ENCODE peak calls at places on chromosomes 12 and 14, in eight cellular contexts. Z is IMR-90; J is OCI-LY7; P is CD4-positive, CD25-positive, alpha-beta regulatory T cell; N is prostate gland; L is pancreas; W is GM06990; M is heart right ventricle. F is an unnamed sample. For H3K36me3, the result is how much of the 10 kb centered on the place peaks cover.

GRCh38 chr14:22427771-22428228 is 161.2 kb downstream of the DAD1 start:
- DNase-seq in Z (peak), J (no peak), N (peak), L (no peak), W (no peak), P (no peak), M (no peak), F (peak)

GRCh38 chr14:92472860-92473259 is 40.7 kb upstream of the RIN3 start:
- DNase-seq in L (no peak), P (no peak), W (no peak), N (no peak), M (peak), J (no peak), Z (no peak), F (no peak)

GRCh38 chr12:64461634-64462414 is 9.9 kb downstream of the TBK1 start:
- DNase-seq in M (no peak), Z (peak), J (no peak), W (no peak), P (no peak), L (no peak), N (no peak), F (peak)

GRCh38 chr12:50088577-50089335 is 3.6 kb downstream of the SMARCD1 start:
- DNase-seq in N (peak), W (no peak), Z (peak), L (peak), M (peak), P (peak), J (peak), F (no peak)

GRCh38 chr14:105525861-105526780 is at the start of gene TMEM121:
- DNase-seq in J (no peak), L (no peak), M (no peak), W (no peak), P (no peak), N (no peak), Z (no peak), F (no peak)

GRCh38 chr14:102949062-102949800 is 26.8 kb downstream of the AMN start:
- DNase-seq in W (no peak), P (peak), M (no peak), L (no peak), Z (peak), N (no peak), J (peak), F (peak)

GRCh38 chr12:132064641-132065040 is 79.5 kb downstream of the DDX51 start:
- DNase-seq in J (peak), L (no peak), M (no peak), N (no peak), P (no peak), Z (no peak), W (no peak), F (no peak)

GRCh38 chr14:97707603-97708002 is 910.4 kb downstream of the VRK1 start:
- DNase-seq in M (no peak), W (peak), L (no peak), J (no peak), N (no peak), Z (no peak), P (peak), F (no peak)

GRCh38 chr14:104443391-104444158 is 136.0 kb upstream of the C14orf180 start:
- DNase-seq in L (no peak), J (no peak), N (no peak), W (no peak), M (no peak), Z (no peak), P (no peak), F (no peak)

GRCh38 chr14:39102265-39102968 is 618 bp downstream of the SEC23A start:
- DNase-seq in L (peak), Z (peak), J (no peak), W (no peak), P (peak), M (no peak), N (peak), F (no peak)

GRCh38 chr12:2212971-2213869 is 160.4 kb downstream of the CACNA1C start:
- DNase-seq in W (no peak), M (no peak), N (no peak), J (no peak), Z (no peak), L (no peak), P (no peak), F (no peak)

GRCh38 chr14:39085933-39086332 is 17.1 kb downstream of the SEC23A start:
- DNase-seq in W (no peak), P (no peak), Z (peak), L (no peak), J (no peak), N (no peak), M (no peak), F (no peak)

GRCh38 chr14:76784266-76784874 is 23.1 kb downstream of the VASH1 start:
- DNase-seq in W (no peak), L (no peak), N (no peak), Z (no peak), P (no peak), M (no peak), J (no peak), F (no peak)

GRCh38 chr14:69005432-69006148 is 26.5 kb upstream of the ACTN1 start:
- DNase-seq in Z (peak), N (no peak), J (no peak), W (no peak), M (peak), L (no peak), P (no peak), F (peak)

GRCh38 chr12:66688836-66689439 is 10.1 kb upstream of the GRIP1 start:
- DNase-seq in J (peak), Z (peak), N (peak), P (peak), L (peak), M (peak), W (peak), F (no peak)

GRCh38 chr12:54047160-54047963 is 6.3 kb upstream of the HOXC4 start:
- DNase-seq in P (no peak), W (no peak), Z (no peak), M (no peak), L (no peak), J (no peak), N (no peak), F (no peak)

GRCh38 chr12:94147991-94148840 is at the start of gene PLXNC1:
- DNase-seq in N (no peak), P (peak), J (peak), Z (peak), L (no peak), W (peak), M (peak), F (no peak)

GRCh38 chr12:99271071-99271470 is 376.5 kb upstream of the GARIN6 start:
- DNase-seq in Z (no peak), N (no peak), M (no peak), P (no peak), W (no peak), L (no peak), J (no peak), F (no peak)

GRCh38 chr14:105491366-105492006 is 440 bp downstream of the TEDC1 start:
- DNase-seq in M (peak), P (peak), N (no peak), L (peak), J (peak), Z (peak), W (peak), F (no peak)

GRCh38 chr14:50924848-50925247 is 19.4 kb downstream of the PYGL start:
- DNase-seq in J (no peak), M (no peak), N (no peak), L (no peak), P (no peak), W (no peak), Z (no peak), F (no peak)

GRCh38 chr12:50351120-50352043 is 45.0 kb downstream of the FAM186A start:
- DNase-seq in W (no peak), Z (no peak), L (peak), M (peak), J (no peak), N (no peak), P (no peak), F (no peak)

GRCh38 chr12:69254046-69254445 is 14.7 kb downstream of the CPSF6 start:
- DNase-seq in N (no peak), Z (peak), J (peak), P (peak), M (no peak), W (peak), L (no peak), F (no peak)

GRCh38 chr12:118603610-118604361 is 227.4 kb downstream of the SUDS3 start:
- DNase-seq in M (no peak), J (no peak), P (no peak), N (no peak), Z (no peak), W (no peak), L (peak), F (no peak)

GRCh38 chr12:114834621-114835020 is 150.6 kb upstream of the TBX3 start:
- DNase-seq in J (no peak), P (no peak), W (no peak), L (no peak), M (no peak), Z (peak), N (no peak), F (no peak)

GRCh38 chr12:44000309-44000952 is 164.6 kb downstream of the TMEM117 start:
- DNase-seq in L (peak), W (no peak), P (peak), J (peak), Z (peak), N (no peak), M (no peak), F (no peak)

GRCh38 chr12:120925740-120926563 is 21.8 kb upstream of the SPPL3 start:
- DNase-seq in P (no peak), N (peak), W (no peak), M (no peak), L (no peak), J (no peak), Z (no peak), F (no peak)

GRCh38 chr12:23428758-23429157 is 520.7 kb downstream of the SOX5 start:
- DNase-seq in M (no peak), P (no peak), W (no peak), J (no peak), Z (no peak), N (no peak), L (no peak), F (no peak)

GRCh38 chr12:127928615-127929014 is 338.4 kb upstream of the TMEM132C start:
- DNase-seq in P (no peak), N (no peak), M (no peak), J (no peak), W (no peak), Z (no peak), L (no peak), F (no peak)

GRCh38 chr12:32921397-32921796 is 24.8 kb upstream of the PKP2 start:
- DNase-seq in L (no peak), J (no peak), Z (no peak), N (no peak), M (no peak), W (no peak), P (no peak), F (no peak)

GRCh38 chr14:28023853-28024252 is 742.7 kb upstream of the FOXG1 start:
- DNase-seq in Z (no peak), N (no peak), W (no peak), M (no peak), L (no peak), P (no peak), J (no peak), F (no peak)

GRCh38 chr12:53101931-53102781 is 1.1 kb upstream of the SOAT2 start:
- DNase-seq in Z (no peak), M (no peak), J (no peak), W (no peak), P (no peak), N (no peak), L (no peak), F (no peak)

GRCh38 chr12:24901975-24902461 is 46.9 kb downstream of the BCAT1 start:
- DNase-seq in L (no peak), Z (no peak), W (peak), P (peak), J (no peak), M (no peak), N (no peak), F (no peak)
- H3K4me3 ChIP-seq in L (no peak), Z (no peak), W (no peak), P (peak), J (no peak), M (peak), N (no peak), F (peak)

GRCh38 chr14:99503848-99504453 is 22.7 kb downstream of the CCNK start:
- DNase-seq in J (no peak), M (no peak), P (no peak), Z (no peak), L (no peak), N (no peak), W (no peak), F (no peak)

GRCh38 chr14:99505089-99505488 is 23.9 kb downstream of the CCNK start:
- DNase-seq in L (no peak), N (no peak), J (no peak), Z (no peak), W (no peak), P (no peak), M (no peak), F (no peak)

GRCh38 chr14:99506269-99506668 is 25.1 kb downstream of the CCNK start:
- DNase-seq in P (no peak), M (no peak), N (no peak), W (no peak), Z (no peak), L (no peak), J (no peak), F (no peak)

GRCh38 chr14:99507860-99508640 is 26.8 kb downstream of the CCNK start:
- DNase-seq in Z (no peak), P (no peak), M (no peak), N (no peak), J (no peak), L (no peak), W (no peak), F (no peak)

DNA sequence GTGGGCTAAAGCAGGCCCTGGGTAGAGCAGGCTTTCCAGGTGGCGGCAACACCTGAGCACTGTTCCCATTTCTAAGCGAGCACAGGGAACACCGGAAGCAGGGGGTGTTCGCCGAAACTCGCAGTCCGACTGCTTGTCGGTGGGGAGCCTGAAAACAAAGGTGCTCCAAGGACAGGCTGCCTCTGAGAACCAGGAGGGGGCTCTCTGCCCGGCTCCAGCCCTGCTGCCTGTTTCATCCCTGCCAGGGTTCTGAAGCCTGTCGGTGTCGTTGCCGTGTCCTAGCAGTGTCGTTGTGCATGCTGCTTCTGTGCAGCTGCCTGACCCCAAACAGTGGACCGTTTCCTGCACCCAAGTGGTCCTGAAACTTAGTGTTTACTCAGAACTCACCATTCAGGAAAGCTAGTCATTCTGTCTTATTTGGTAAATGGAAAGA is 21.8 kb downstream of the CCNK start:
- DNase-seq in L (no peak), J (no peak), N (no peak), Z (no peak), P (no peak), M (no peak), W (no peak), F (no peak)
- H3K36me3 ChIP-seq in L (half or more), J (half or more), N (under half), Z (half or more), P (half or more), M (half or more), W (under half), F (under half)

GRCh38 chr12:122395319-122395718 is 27.1 kb downstream of the CLIP1 start:
- DNase-seq in Z (peak), W (no peak), L (no peak), P (peak), N (no peak), M (no peak), J (no peak), F (peak)

GRCh38 chr12:122402264-122402663 is 20.2 kb downstream of the CLIP1 start:
- DNase-seq in Z (no peak), M (no peak), N (no peak), J (no peak), L (no peak), P (no peak), W (no peak), F (no peak)

GRCh38 chr12:122403115-122403770 is 19.2 kb downstream of the CLIP1 start:
- DNase-seq in L (no peak), N (no peak), J (no peak), P (peak), Z (no peak), M (no peak), W (no peak), F (no peak)

GRCh38 chr12:122399592-122400373 is 22.7 kb downstream of the CLIP1 start:
- DNase-seq in M (peak), P (peak), N (peak), Z (peak), L (peak), W (no peak), J (peak), F (peak)

GRCh38 chr12:122399254-122399591 is 23.2 kb downstream of the CLIP1 start:
- DNase-seq in J (no peak), L (no peak), Z (peak), M (no peak), P (no peak), N (no peak), W (no peak), F (no peak)
- H3K4me3 ChIP-seq in J (no peak), L (no peak), Z (peak), M (peak), P (peak), N (no peak), W (no peak), F (no peak)

GRCh38 chr12:124379938-124380754 is 85.3 kb downstream of the RFLNA start:
- DNase-seq in Z (peak), M (peak), J (no peak), L (no peak), P (no peak), W (no peak), N (peak), F (no peak)
- H3K36me3 ChIP-seq in Z (half or more), M (half or more), J (under half), L (half or more), P (under half), W (half or more), N (under half), F (under half)

GRCh38 chr12:108516511-108517275 is 1.6 kb downstream of the FICD start:
- DNase-seq in M (no peak), N (no peak), W (no peak), J (peak), L (no peak), Z (no peak), P (no peak), F (no peak)
- H3K4me3 ChIP-seq in M (no peak), N (no peak), W (peak), J (peak), L (no peak), Z (no peak), P (peak), F (no peak)

GRCh38 chr12:9071518-9071917 is 44.2 kb downstream of the A2M start:
- DNase-seq in M (no peak), P (no peak), J (no peak), W (no peak), N (no peak), Z (no peak), L (no peak), F (no peak)
- H3K36me3 ChIP-seq in M (half or more), P (under half), J (under half), W (under half), N (under half), Z (under half), L (under half), F (under half)

GRCh38 chr12:3882396-3882795 is 9.2 kb upstream of the PARP11 start:
- DNase-seq in J (no peak), W (no peak), N (no peak), Z (no peak), M (no peak), L (no peak), P (no peak), F (no peak)

GRCh38 chr12:3882896-3883564 is 9.8 kb upstream of the PARP11 start:
- DNase-seq in P (peak), N (no peak), L (no peak), Z (peak), W (no peak), M (no peak), J (peak), F (no peak)

GRCh38 chr12:3884671-3885070 is 11.5 kb upstream of the PARP11 start:
- DNase-seq in Z (no peak), M (no peak), L (no peak), W (no peak), J (no peak), P (no peak), N (no peak), F (no peak)

GRCh38 chr12:3888654-3889053 is 15.5 kb upstream of the PARP11 start:
- DNase-seq in J (no peak), W (no peak), P (no peak), L (no peak), M (no peak), Z (no peak), N (no peak), F (no peak)

DNA sequence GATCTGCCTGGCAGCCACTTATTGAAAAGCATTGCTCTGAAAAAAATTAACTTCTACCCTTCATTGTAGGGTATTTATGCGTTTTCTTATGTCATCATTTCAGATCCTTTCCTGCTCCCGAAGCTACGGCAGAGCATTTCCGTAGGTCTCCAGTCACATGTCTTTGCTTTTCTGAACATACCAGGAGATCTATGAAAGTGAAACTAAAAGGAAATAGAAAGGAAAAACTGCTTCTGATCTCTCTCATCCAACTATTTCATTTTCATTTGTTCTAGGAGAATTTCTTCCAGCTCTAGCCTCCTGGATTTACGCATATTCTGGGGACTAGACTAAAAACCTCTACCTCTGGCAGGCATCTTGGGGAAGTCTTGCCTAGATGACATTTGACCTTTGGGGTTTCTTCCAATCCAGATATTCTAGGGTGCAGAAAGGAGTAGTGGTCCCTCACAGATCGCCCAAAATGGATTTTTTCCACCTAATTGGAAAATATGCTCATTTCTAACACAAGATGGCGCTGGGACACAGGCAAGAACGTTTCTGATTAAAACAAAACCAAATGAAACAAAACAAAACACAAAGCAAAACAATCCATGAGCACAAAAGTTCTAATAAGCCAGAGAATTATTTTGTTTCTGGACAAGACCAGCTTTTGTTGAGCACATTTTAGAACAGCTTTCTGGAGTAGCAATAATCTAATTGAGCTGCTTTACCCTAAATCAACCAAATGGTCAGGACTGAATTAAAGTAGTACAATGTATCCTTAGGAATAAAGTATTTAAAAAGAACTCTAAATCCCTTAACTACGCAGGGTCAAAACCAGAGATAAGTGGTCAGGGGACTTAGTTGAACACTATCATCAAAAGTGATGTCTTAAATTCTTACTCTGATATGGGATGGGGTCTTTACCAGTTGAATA is 12.2 kb upstream of the PARP11 start:
- DNase-seq in M (peak), Z (peak), J (peak), N (peak), P (peak), W (no peak), L (no peak), F (no peak)
- H3K4me3 ChIP-seq in M (peak), Z (peak), J (no peak), N (no peak), P (peak), W (no peak), L (no peak), F (peak)

F was measured in BJ.